ENCODE peak calls at places on chromosomes 11 and 22, in four cellular contexts. P is K562, H is HepG2, B is GM12878. T is an unnamed sample.

GRCh38 chr11:44954051-44954906 is 3.6 kb upstream of the TP53I11 start:
- DNase-seq in B (no peak), H (no peak), P (no peak), T (no peak)

GRCh38 chr22:39215430-39216142 is 29.2 kb downstream of the PDGFB start:
- DNase-seq in H (no peak), P (peak), B (no peak), T (peak)

GRCh38 chr11:120554771-120555432 is 43.4 kb downstream of the GRIK4 start:
- DNase-seq in B (no peak), P (no peak), H (no peak), T (no peak)

GRCh38 chr22:50729391-50730012 is 8.5 kb upstream of the ACR start:
- DNase-seq in P (no peak), H (no peak), B (no peak), T (no peak)

GRCh38 chr11:125345706-125346561 is 150.1 kb downstream of the FEZ1 start:
- DNase-seq in B (no peak), H (peak), P (peak), T (peak)

GRCh38 chr22:31680764-31681624 is 19.0 kb upstream of the PISD start:
- DNase-seq in H (no peak), B (no peak), P (no peak), T (no peak)

GRCh38 chr22:35349704-35350538 is 31.0 kb upstream of the HMOX1 start:
- DNase-seq in P (no peak), B (no peak), H (no peak), T (no peak)

GRCh38 chr11:36018967-36019596 is 75.2 kb downstream of the LDLRAD3 start:
- DNase-seq in B (no peak), P (no peak), H (no peak), T (no peak)

GRCh38 chr11:73335204-73335923 is 27.3 kb downstream of the ARHGEF17 start:
- DNase-seq in B (no peak), H (peak), P (peak), T (peak)

GRCh38 chr22:46661221-46661851 is 41.1 kb downstream of the GRAMD4 start:
- DNase-seq in B (no peak), P (no peak), H (no peak), T (peak)

GRCh38 chr11:63237413-63237812 is 6.0 kb downstream of the SLC22A25 start:
- DNase-seq in H (no peak), P (no peak), B (no peak), T (no peak)

GRCh38 chr11:20670932-20671403 is 1.6 kb downstream of the NELL1 start:
- DNase-seq in P (no peak), H (no peak), B (no peak), T (no peak)

GRCh38 chr11:34067383-34068065 is 16.0 kb downstream of the CAPRIN1 start:
- DNase-seq in H (no peak), B (no peak), P (no peak), T (no peak)

GRCh38 chr22:37098976-37099577 is 10.4 kb downstream of the TMPRSS6 start:
- DNase-seq in H (no peak), B (no peak), P (no peak), T (no peak)

GRCh38 chr22:48803171-48803992 is 1024.3 kb downstream of the BRD1 start:
- DNase-seq in H (no peak), P (no peak), B (no peak), T (no peak)

GRCh38 chr22:17734197-17734596 is 40.1 kb downstream of the BID start:
- DNase-seq in B (peak), H (no peak), P (no peak), T (no peak)

GRCh38 chr22:30204742-30205111 is 41.8 kb downstream of the LIF start:
- DNase-seq in B (no peak), P (no peak), H (no peak), T (no peak)

GRCh38 chr22:50544078-50544745 is 1.5 kb upstream of the KLHDC7B start:
- DNase-seq in P (no peak), H (no peak), B (no peak), T (peak)

GRCh38 chr11:10872097-10872496 is 14.2 kb upstream of the ZBED5 start:
- DNase-seq in P (no peak), H (no peak), B (no peak), T (no peak)

GRCh38 chr22:19970479-19971275 is 29.1 kb upstream of the TXNRD2 start:
- DNase-seq in B (no peak), P (peak), H (peak), T (peak)

GRCh38 chr11:73331138-73331916 is 23.3 kb downstream of the ARHGEF17 start:
- DNase-seq in P (peak), B (no peak), H (peak), T (no peak)

GRCh38 chr11:28566643-28567042 is 458.5 kb downstream of the METTL15 start:
- DNase-seq in H (no peak), B (no peak), P (peak), T (peak)

GRCh38 chr11:69899957-69900821 is 81.0 kb upstream of the FGF3 start:
- DNase-seq in P (peak), H (no peak), B (no peak), T (peak)

GRCh38 chr11:104928831-104929230 is 30.6 kb upstream of the CASP12 start:
- DNase-seq in H (no peak), B (no peak), P (no peak), T (no peak)

GRCh38 chr22:30832407-30832987 is 136.1 kb downstream of the MORC2 start:
- DNase-seq in B (no peak), P (no peak), H (no peak), T (no peak)

GRCh38 chr11:72709478-72710238 is 35.4 kb upstream of the PDE2A start:
- DNase-seq in H (no peak), B (no peak), P (no peak), T (no peak)

GRCh38 chr22:42473484-42474193 is 41.4 kb upstream of the NFAM1 start:
- DNase-seq in P (peak), B (no peak), H (peak), T (peak)

GRCh38 chr11:43367382-43368178 is 8.9 kb downstream of the TTC17 start:
- DNase-seq in P (no peak), H (no peak), B (peak), T (no peak)

GRCh38 chr11:33819278-33819677 is 45.0 kb upstream of the FBXO3 start:
- DNase-seq in B (no peak), P (no peak), H (no peak), T (no peak)

GRCh38 chr11:45180158-45180887 is 33.9 kb downstream of the PRDM11 start:
- DNase-seq in B (no peak), P (peak), H (no peak), T (peak)

GRCh38 chr11:116244889-116245288 is 527.9 kb downstream of the BUD13 start:
- DNase-seq in P (no peak), H (no peak), B (no peak), T (no peak)

GRCh38 chr11:69943066-69943465 is 123.8 kb upstream of the FGF3 start:
- DNase-seq in B (no peak), H (peak), P (no peak), T (peak)

GRCh38 chr11:70203749-70204465 is 811 bp downstream of the FADD start:
- DNase-seq in H (peak), B (peak), P (peak), T (peak)

GRCh38 chr11:35947437-35947836 is 3.6 kb downstream of the LDLRAD3 start:
- DNase-seq in P (no peak), B (no peak), H (no peak), T (no peak)

GRCh38 chr11:66987158-66987620 is 12.1 kb downstream of the C11orf86 start:
- DNase-seq in P (peak), H (no peak), B (no peak), T (no peak)

GRCh38 chr11:75311858-75312288 is 39.6 kb downstream of the ARRB1 start:
- DNase-seq in H (no peak), B (no peak), P (no peak), T (no peak)

GRCh38 chr11:9850224-9850895 is 186.5 kb downstream of the SWAP70 start:
- DNase-seq in P (no peak), H (no peak), B (no peak), T (no peak)

GRCh38 chr11:9849384-9849783 is 185.5 kb downstream of the SWAP70 start:
- DNase-seq in B (no peak), P (no peak), H (no peak), T (no peak)

GRCh38 chr11:9851366-9851765 is 187.5 kb downstream of the SWAP70 start:
- DNase-seq in B (no peak), P (no peak), H (no peak), T (no peak)

GRCh38 chr11:9842923-9843322 is 179.0 kb downstream of the SWAP70 start:
- DNase-seq in B (no peak), H (no peak), P (no peak), T (no peak)

GRCh38 chr11:9847636-9848035 is 183.8 kb downstream of the SWAP70 start:
- DNase-seq in B (no peak), P (no peak), H (no peak), T (no peak)
- TF ChIP-seq CHD4 in B (no peak), P (no peak), H (no peak), T (no peak)

DNA sequence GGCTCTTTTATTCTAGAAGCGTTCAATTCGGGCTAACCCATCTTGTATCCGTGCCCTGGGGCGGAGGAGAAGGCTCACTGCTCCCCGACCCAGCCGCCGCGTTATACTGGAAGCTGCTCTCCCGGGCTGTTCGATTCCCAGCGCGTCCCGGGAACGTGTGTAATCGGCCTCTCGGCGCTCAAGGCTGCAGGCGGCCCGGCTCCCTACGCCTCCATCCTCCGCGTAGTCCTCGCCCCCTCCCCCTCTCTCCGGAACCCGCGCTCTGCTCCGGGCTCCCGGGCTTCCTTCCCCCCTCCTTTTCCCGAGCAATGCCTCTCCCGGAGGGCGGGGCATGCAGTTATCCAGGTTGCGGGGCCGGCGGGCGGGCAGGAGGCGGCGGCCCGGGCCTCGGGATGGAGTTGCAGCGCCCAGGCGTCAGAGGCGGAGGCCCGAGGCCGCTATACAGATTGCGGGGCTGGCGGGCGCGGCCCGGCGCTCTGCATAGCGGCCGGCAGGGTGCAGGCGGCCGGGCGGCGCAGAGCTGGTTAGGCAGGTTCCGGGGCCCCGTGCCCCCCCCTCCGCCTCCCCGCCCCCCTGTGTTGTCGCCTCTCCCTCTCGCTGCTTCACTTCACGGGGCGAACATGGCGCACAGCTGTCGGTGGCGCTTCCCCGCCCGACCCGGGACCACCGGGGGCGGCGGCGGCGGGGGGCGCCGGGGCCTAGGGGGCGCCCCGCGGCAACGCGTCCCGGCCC is at the start of gene KMT2A:
- DNase-seq in H (peak), B (no peak), P (peak), T (peak)
- TF ChIP-seq POLR2A in H (peak), B (peak), P (peak), T (peak)

DNA sequence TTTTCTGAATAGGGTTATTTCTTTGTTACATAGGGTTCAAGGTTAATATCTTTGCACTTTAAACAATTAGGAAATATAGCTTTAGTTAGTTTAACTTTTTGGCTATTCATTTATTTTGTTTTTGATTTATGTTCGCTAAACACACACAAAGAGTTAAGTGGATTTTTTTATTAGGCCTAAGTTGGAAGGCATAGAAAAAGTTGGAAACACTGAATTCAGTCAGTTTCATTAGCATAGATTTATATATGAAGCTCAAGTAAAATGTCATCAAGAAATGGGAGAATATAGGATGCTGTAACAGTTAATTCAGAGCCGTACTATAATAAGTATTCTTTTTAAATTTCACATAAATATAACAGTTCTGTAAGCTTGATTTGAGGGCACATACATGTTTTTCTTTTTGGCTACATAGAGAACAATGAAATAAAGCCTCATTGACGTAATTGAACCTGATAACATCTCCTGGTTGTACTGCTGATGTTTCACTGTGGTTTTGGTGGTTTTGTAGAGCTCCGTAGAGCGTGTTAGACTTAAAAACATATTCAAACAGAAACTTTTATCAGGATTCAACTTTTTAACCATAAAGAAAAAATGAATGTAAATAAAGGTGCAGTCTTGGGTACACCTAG is 121.4 kb downstream of the PDE3B start:
- DNase-seq in P (peak), B (peak), H (no peak), T (no peak)
- TF ChIP-seq CHD4 in P (peak), B (no peak), H (no peak), T (no peak)

GRCh38 chr11:68032997-68033707 is 2.7 kb downstream of the NDUFS8 start:
- DNase-seq in P (no peak), H (no peak), B (no peak), T (no peak)

GRCh38 chr11:68032003-68032402 is 1.5 kb downstream of the NDUFS8 start:
- DNase-seq in B (no peak), H (no peak), P (no peak), T (no peak)

GRCh38 chr11:68031136-68031459 is 617 bp downstream of the NDUFS8 start:
- DNase-seq in P (no peak), H (no peak), B (no peak), T (no peak)

GRCh38 chr11:68028802-68029475 is 1.5 kb upstream of the NDUFS8 start:
- DNase-seq in H (no peak), P (no peak), B (no peak), T (peak)

GRCh38 chr11:68030318-68031135 is at the start of gene NDUFS8:
- DNase-seq in H (peak), P (peak), B (peak), T (peak)
- TF ChIP-seq POLR2A in H (peak), P (peak), B (peak), T (peak)

GRCh38 chr11:114165326-114166230 is 106.1 kb downstream of the ZBTB16 start:
- DNase-seq in P (no peak), H (no peak), B (no peak), T (no peak)

GRCh38 chr11:114164546-114164945 is 105.0 kb downstream of the ZBTB16 start:
- DNase-seq in H (no peak), B (no peak), P (no peak), T (no peak)

GRCh38 chr11:114162719-114163123 is 103.2 kb downstream of the ZBTB16 start:
- DNase-seq in P (no peak), H (no peak), B (no peak), T (peak)

GRCh38 chr11:114163231-114163631 is 103.7 kb downstream of the ZBTB16 start:
- DNase-seq in H (no peak), P (no peak), B (no peak), T (no peak)

GRCh38 chr11:114163830-114164401 is 104.4 kb downstream of the ZBTB16 start:
- DNase-seq in H (no peak), B (no peak), P (no peak), T (no peak)
- TF ChIP-seq CHD4 in H (no peak), B (no peak), P (no peak), T (no peak)